ENCODE peak calls at places on chromosomes 7 and 10, in four cellular contexts. I is stomach, O is A549, Q is H1. F is an unnamed sample.

GRCh38 chr10:113113241-113113640 is 163.2 kb downstream of the TCF7L2 start:
- DNase-seq in O (no peak), I (no peak), Q (no peak), F (no peak)

GRCh38 chr10:133060466-133060865 is 27.3 kb upstream of the ADGRA1 start:
- DNase-seq in Q (no peak), O (no peak), I (no peak), F (no peak)

GRCh38 chr7:158746957-158747356 is 42.4 kb upstream of the NCAPG2 start:
- DNase-seq in O (no peak), I (no peak), Q (peak), F (no peak)

GRCh38 chr10:11161910-11162309 is 144.2 kb downstream of the CELF2 start:
- DNase-seq in I (no peak), Q (peak), O (no peak), F (no peak)

GRCh38 chr7:139713061-139713460 is 64.7 kb downstream of the HIPK2 start:
- DNase-seq in I (no peak), Q (no peak), O (no peak), F (no peak)

GRCh38 chr10:112843623-112844022 is 106.4 kb upstream of the TCF7L2 start:
- DNase-seq in Q (no peak), O (no peak), I (no peak), F (no peak)

GRCh38 chr10:52951819-52952218 is 179.2 kb upstream of the MBL2 start:
- DNase-seq in Q (peak), O (no peak), I (peak), F (no peak)

GRCh38 chr7:99196536-99197288 is 11.2 kb downstream of the KPNA7 start:
- DNase-seq in O (no peak), Q (no peak), I (no peak), F (no peak)

GRCh38 chr10:131641231-131641630 is 259.6 kb upstream of the PPP2R2D start:
- DNase-seq in I (peak), O (no peak), Q (peak), F (no peak)

GRCh38 chr10:42960491-42961155 is 116.2 kb upstream of the RET start:
- DNase-seq in Q (peak), I (peak), O (no peak), F (no peak)

GRCh38 chr7:34091330-34091917 is 186.1 kb downstream of the BMPER start:
- DNase-seq in Q (peak), I (peak), O (no peak), F (no peak)

GRCh38 chr10:30219977-30220751 is 128.9 kb downstream of the MTPAP start:
- DNase-seq in Q (no peak), O (no peak), I (no peak), F (no peak)

GRCh38 chr10:121527690-121528089 is 70.6 kb downstream of the FGFR2 start:
- DNase-seq in Q (no peak), O (no peak), I (no peak), F (peak)
- TF ChIP-seq EP300 in Q (no peak), O (no peak), I (no peak), F (no peak)

DNA sequence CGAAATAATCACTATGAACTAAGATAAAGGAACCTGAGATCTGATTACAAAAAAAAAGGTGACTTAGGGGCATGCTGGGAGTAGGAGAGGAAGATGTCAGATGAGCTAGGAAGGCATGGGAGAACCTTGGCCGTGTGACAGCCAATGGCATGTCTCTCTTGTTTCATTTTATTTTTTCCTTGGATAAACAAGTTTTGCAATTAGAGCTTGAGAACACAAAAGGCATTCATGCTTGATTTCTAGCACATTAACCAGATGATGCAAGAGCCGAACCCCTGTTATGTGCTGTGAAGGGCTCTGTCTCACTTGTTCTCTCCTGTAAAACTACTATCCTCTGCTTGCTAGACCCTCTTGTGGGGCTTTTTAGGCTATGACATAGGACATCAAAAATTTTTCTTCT is 134.3 kb upstream of the ASAH2 start:
- DNase-seq in I (no peak), Q (no peak), O (no peak), F (no peak)
- TF ChIP-seq EP300 in I (no peak), Q (no peak), O (no peak), F (no peak)

GRCh38 chr10:124992462-124993344 is 50.8 kb downstream of the ZRANB1 start:
- DNase-seq in Q (peak), O (no peak), I (peak), F (peak)
- TF ChIP-seq EP300 in Q (no peak), O (no peak), I (no peak), F (no peak)

DNA sequence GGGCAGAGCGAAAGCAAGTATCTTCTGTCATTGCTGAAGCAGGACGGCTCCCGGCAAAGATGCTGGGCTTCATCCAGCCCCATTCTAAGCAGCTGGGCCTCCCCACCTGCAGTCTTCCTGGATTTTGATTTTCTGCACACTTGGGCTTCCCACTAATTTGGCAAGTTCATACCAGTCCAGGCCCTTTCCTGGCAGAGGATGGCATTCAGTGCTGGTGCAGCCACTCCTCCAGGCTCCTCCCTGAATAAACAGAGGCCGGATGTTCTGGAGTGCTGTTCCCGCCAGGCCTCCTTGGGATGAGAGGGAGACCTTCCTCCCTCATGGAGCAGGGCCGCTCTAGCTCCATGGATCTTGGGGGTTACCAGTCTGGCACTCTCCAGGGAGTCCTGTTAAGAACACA is 3.4 kb downstream of the BAG3 start:
- DNase-seq in Q (no peak), I (peak), O (peak), F (no peak)
- TF ChIP-seq EP300 in Q (no peak), I (peak), O (no peak), F (no peak)

DNA sequence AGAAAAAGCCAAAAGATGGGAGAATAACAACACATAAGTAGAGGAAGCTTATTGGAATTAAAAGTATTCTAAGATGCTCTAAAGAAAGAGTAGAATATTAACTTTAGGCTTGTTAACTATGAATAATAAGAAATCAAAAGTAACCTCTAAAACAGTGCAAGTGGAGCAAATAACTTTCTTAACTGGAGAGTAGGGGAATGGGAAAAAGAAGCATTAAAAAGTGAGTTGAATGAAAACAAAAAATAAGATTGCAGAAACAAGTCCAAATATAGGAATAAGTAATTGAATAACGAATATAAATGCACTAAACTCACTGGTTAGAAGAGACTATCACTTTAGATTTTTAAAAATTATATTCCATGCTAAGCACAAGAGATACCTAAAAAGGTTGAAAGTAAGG is 63.9 kb downstream of the HECTD2 start:
- DNase-seq in O (no peak), I (no peak), Q (no peak), F (no peak)
- TF ChIP-seq EP300 in O (no peak), I (no peak), Q (no peak), F (no peak)

DNA sequence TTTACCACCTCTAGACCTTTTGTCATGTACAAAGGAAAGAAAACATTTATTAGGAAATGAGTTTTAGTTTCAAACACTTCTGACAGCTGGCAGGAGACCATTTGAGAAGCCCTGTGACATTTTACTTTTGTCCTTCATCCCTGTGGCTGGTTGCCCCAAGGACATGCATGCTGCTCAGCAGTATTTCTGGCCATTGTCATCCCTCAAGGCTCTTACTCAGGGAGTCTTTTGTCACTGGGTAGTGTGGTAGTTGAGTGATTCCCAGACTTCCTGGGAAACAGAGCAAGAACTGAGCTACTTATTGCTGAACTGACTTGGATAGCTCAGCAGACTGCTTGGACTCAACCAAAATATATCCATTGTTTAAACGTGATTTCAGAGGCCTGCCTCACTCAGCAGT is 142.8 kb downstream of the LRRC4 start:
- DNase-seq in I (no peak), Q (no peak), O (no peak), F (no peak)
- TF ChIP-seq EP300 in I (no peak), Q (no peak), O (no peak), F (no peak)

GRCh38 chr10:84706875-84707274 is 378.5 kb downstream of the CCSER2 start:
- DNase-seq in O (no peak), Q (no peak), I (no peak), F (no peak)
- TF ChIP-seq EP300 in O (no peak), Q (no peak), I (no peak), F (no peak)

GRCh38 chr7:144653449-144653848 is 182.4 kb downstream of the TPK1 start:
- DNase-seq in Q (no peak), O (no peak), I (no peak), F (no peak)

GRCh38 chr7:144656960-144657359 is 178.9 kb downstream of the TPK1 start:
- DNase-seq in I (no peak), Q (no peak), O (no peak), F (no peak)

GRCh38 chr7:144659211-144659610 is 176.6 kb downstream of the TPK1 start:
- DNase-seq in I (no peak), Q (no peak), O (no peak), F (no peak)
- TF ChIP-seq EP300 in I (no peak), Q (no peak), O (no peak), F (no peak)

GRCh38 chr10:71136036-71136690 is 76.2 kb upstream of the UNC5B start:
- DNase-seq in O (no peak), I (no peak), Q (no peak), F (no peak)
- TF ChIP-seq EP300 in O (no peak), I (no peak), Q (no peak), F (no peak)

DNA sequence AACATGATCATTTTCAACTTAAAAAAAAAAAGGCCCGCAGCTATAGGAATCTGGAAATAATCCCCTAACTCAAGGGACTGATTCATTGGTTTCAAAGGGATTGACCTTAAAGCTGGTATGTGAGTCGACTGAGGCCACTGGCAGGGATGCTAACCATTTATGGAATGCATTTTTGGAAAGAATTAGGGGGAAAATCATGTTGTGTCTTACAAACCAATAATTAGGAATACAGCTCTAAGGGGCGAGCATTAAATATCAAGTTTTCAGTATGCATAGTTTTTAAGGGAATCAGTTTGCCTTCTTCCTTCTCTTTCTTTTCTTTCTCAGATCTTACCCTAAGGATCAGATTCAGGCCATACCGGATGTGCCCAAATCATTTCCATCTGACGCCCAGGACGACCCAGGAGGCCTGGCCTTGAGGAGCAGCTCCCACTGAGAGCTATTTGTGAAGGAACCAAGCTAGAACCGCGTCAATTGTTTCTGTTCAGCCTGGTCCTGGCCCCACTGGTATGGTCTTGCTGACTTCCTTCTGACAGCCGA is 48.7 kb downstream of the BPGM start:
- DNase-seq in Q (no peak), I (no peak), O (no peak), F (peak)
- TF ChIP-seq EP300 in Q (no peak), I (no peak), O (no peak), F (no peak)

F was measured in ovary.